ENCODE peak calls at places on chromosome X, in four cellular contexts. R, C, F and B are unnamed samples.

GRCh38 chrX:40471965-40472648 is 108.7 kb upstream of the ATP6AP2 start:
- DNase-seq in C (no peak), R (peak), F (peak), B (no peak)

GRCh38 chrX:11954196-11954595 is 184.1 kb upstream of the FRMPD4 start:
- DNase-seq in R (no peak), C (no peak), F (no peak), B (no peak)

GRCh38 chrX:114675365-114675764 is 91.5 kb downstream of the HTR2C start:
- DNase-seq in C (no peak), R (no peak), F (no peak), B (no peak)

GRCh38 chrX:53824686-53825085 is 138.2 kb upstream of the HUWE1 start:
- DNase-seq in F (no peak), R (no peak), C (no peak), B (no peak)

GRCh38 chrX:11111038-11111851 is at the start of gene HCCS:
- DNase-seq in F (peak), C (peak), R (peak), B (no peak)

GRCh38 chrX:25344191-25344936 is 328.6 kb upstream of the ARX start:
- DNase-seq in F (no peak), C (no peak), R (no peak), B (no peak)

GRCh38 chrX:110204986-110205385 is 112.9 kb downstream of the AMMECR1 start:
- DNase-seq in F (no peak), C (no peak), R (no peak), B (no peak)

GRCh38 chrX:2863646-2864045 is 34.9 kb downstream of the GYG2 start:
- DNase-seq in F (no peak), R (peak), C (no peak), B (no peak)

GRCh38 chrX:25144043-25144940 is 128.5 kb upstream of the ARX start:
- DNase-seq in C (peak), F (peak), R (peak), B (peak)

GRCh38 chrX:153776611-153777045 is 4.2 kb upstream of the SRPK3 start:
- DNase-seq in R (no peak), C (no peak), F (peak), B (no peak)

GRCh38 chrX:39946822-39947221 is 150.9 kb downstream of the BCOR start:
- DNase-seq in F (no peak), R (peak), C (peak), B (no peak)

GRCh38 chrX:8988456-8988855 is 45.5 kb downstream of the FAM9B start:
- DNase-seq in C (no peak), R (no peak), F (no peak), B (no peak)

GRCh38 chrX:147069926-147070325 is 255.4 kb upstream of the CXorf51A start:
- DNase-seq in F (no peak), C (no peak), R (no peak), B (no peak)

GRCh38 chrX:19987856-19988255 is 3.0 kb downstream of the BCLAF3 start:
- DNase-seq in C (no peak), F (no peak), R (no peak), B (no peak)

GRCh38 chrX:71636438-71637252 is 18.3 kb upstream of the CXCR3 start:
- DNase-seq in F (peak), C (no peak), R (no peak), B (no peak)

GRCh38 chrX:76148753-76149152 is 24.1 kb upstream of the PBDC1 start:
- DNase-seq in F (peak), R (no peak), C (no peak), B (no peak)